ENCODE peak calls at places on chromosomes 11 and 22, in four cellular contexts. One of them, this sample, is unnamed.

GRCh38 chr11:13487661-13488030 is 8.2 kb downstream of the PTH start:
- DNase-seq in iPS-NIHi11: peak
- DNase-seq in caudate nucleus: no peak
- DNase-seq in posterior cingulate gyrus: no peak
- DNase-seq in this sample: no peak

GRCh38 chr11:5272395-5273017 is 2.8 kb upstream of the HBE1 start:
- DNase-seq in iPS-NIHi11: no peak
- DNase-seq in caudate nucleus: no peak
- DNase-seq in posterior cingulate gyrus: no peak
- DNase-seq in this sample: no peak

GRCh38 chr11:114059278-114059983 is at the start of gene ZBTB16:
- DNase-seq in iPS-NIHi11: peak
- DNase-seq in caudate nucleus: peak
- DNase-seq in posterior cingulate gyrus: peak
- DNase-seq in this sample: peak

GRCh38 chr22:46220921-46221320 is 29.2 kb downstream of the CDPF1 start:
- DNase-seq in iPS-NIHi11: no peak
- DNase-seq in caudate nucleus: no peak
- DNase-seq in posterior cingulate gyrus: no peak
- DNase-seq in this sample: no peak

GRCh38 chr11:11027271-11027670 is 169.4 kb upstream of the ZBED5 start:
- DNase-seq in iPS-NIHi11: no peak
- DNase-seq in caudate nucleus: no peak
- DNase-seq in posterior cingulate gyrus: no peak
- DNase-seq in this sample: no peak

GRCh38 chr22:42964994-42965699 is 49.8 kb downstream of the PACSIN2 start:
- DNase-seq in iPS-NIHi11: peak
- DNase-seq in caudate nucleus: no peak
- DNase-seq in posterior cingulate gyrus: no peak
- DNase-seq in this sample: no peak

GRCh38 chr11:367956-368413 is 1.3 kb upstream of the B4GALNT4 start:
- DNase-seq in iPS-NIHi11: no peak
- DNase-seq in caudate nucleus: no peak
- DNase-seq in posterior cingulate gyrus: no peak
- DNase-seq in this sample: no peak

GRCh38 chr11:772429-773390 is 4.6 kb downstream of the GATD1 start:
- DNase-seq in iPS-NIHi11: no peak
- DNase-seq in caudate nucleus: peak
- DNase-seq in posterior cingulate gyrus: peak
- DNase-seq in this sample: peak

GRCh38 chr11:59187587-59187986 is 15.7 kb downstream of the DTX4 start:
- DNase-seq in iPS-NIHi11: no peak
- DNase-seq in caudate nucleus: no peak
- DNase-seq in posterior cingulate gyrus: no peak
- DNase-seq in this sample: no peak

GRCh38 chr22:20530368-20531153 is 23.2 kb downstream of the MED15 start:
- DNase-seq in iPS-NIHi11: peak
- DNase-seq in caudate nucleus: no peak
- DNase-seq in posterior cingulate gyrus: no peak
- DNase-seq in this sample: no peak

GRCh38 chr22:35192121-35192918 is 65.0 kb upstream of the HMGXB4 start:
- DNase-seq in iPS-NIHi11: no peak
- DNase-seq in caudate nucleus: no peak
- DNase-seq in posterior cingulate gyrus: no peak
- DNase-seq in this sample: no peak

GRCh38 chr11:119572481-119573424 is 149.8 kb upstream of the THY1 start:
- DNase-seq in iPS-NIHi11: no peak
- DNase-seq in caudate nucleus: no peak
- DNase-seq in posterior cingulate gyrus: no peak
- DNase-seq in this sample: no peak